ENCODE peak calls at places on chromosome 1, in six cellular contexts. E is AG09309, V is NCI-H2081, H is transverse colon, C is germinal center, M is SK-N-SH. D is an unnamed sample.

GRCh38 chr1:22601610-22602009 is 34.8 kb upstream of the C1QA start:
- DNase-seq in E (no peak), V (no peak), H (no peak), C (no peak), M (no peak), D (no peak)

GRCh38 chr1:39711359-39712340 is 20.4 kb upstream of the HPCAL4 start:
- DNase-seq in E (no peak), V (no peak), H (no peak), C (no peak), M (no peak), D (no peak)

GRCh38 chr1:201495447-201496295 is 11.3 kb downstream of the CSRP1 start:
- DNase-seq in E (no peak), V (peak), H (peak), C (no peak), M (peak), D (no peak)

GRCh38 chr1:7259955-7260354 is 474.7 kb downstream of the CAMTA1 start:
- DNase-seq in E (no peak), V (no peak), H (no peak), C (no peak), M (no peak), D (no peak)

GRCh38 chr1:60376196-60376595 is 302.6 kb upstream of the C1orf87 start:
- DNase-seq in E (no peak), V (no peak), H (no peak), C (no peak), M (no peak), D (no peak)

GRCh38 chr1:197519741-197520334 is 251.8 kb downstream of the CRB1 start:
- DNase-seq in E (no peak), V (no peak), H (no peak), C (peak), M (no peak), D (no peak)

GRCh38 chr1:3662080-3662671 is 9.9 kb downstream of the TP73 start:
- DNase-seq in E (no peak), V (no peak), H (no peak), C (no peak), M (no peak), D (no peak)

GRCh38 chr1:223031690-223032601 is 111.1 kb downstream of the TLR5 start:
- DNase-seq in E (peak), V (no peak), H (no peak), C (no peak), M (no peak), D (no peak)

GRCh38 chr1:194919146-194919545 is 1689.1 kb downstream of the KCNT2 start:
- DNase-seq in E (no peak), V (no peak), H (no peak), C (no peak), M (no peak), D (no peak)

GRCh38 chr1:228060458-228061190 is 21.9 kb upstream of the ARF1 start:
- DNase-seq in E (no peak), V (no peak), H (peak), C (no peak), M (peak), D (no peak)